ENCODE peak calls at places on chromosomes 3 and 15, in six cellular contexts. E, Z, N, A, W and P are unnamed samples.

GRCh38 chr3:128482857-128483656 is 9.9 kb downstream of the GATA2 start:
- DNase-seq in E (peak), Z (peak), N (peak), A (no peak), W (no peak), P (peak)

GRCh38 chr3:114929971-114930732 is 216.9 kb downstream of the ZBTB20 start:
- DNase-seq in E (peak), Z (no peak), N (no peak), A (no peak), W (no peak), P (peak)

GRCh38 chr3:77055841-77056341 is 16.0 kb downstream of the ROBO2 start:
- DNase-seq in E (no peak), Z (no peak), N (no peak), A (no peak), W (no peak), P (no peak)

GRCh38 chr3:17156864-17157263 is 272.1 kb downstream of the PLCL2 start:
- DNase-seq in E (no peak), Z (no peak), N (no peak), A (no peak), W (no peak), P (no peak)

GRCh38 chr3:186152361-186152798 is 43.5 kb upstream of the ETV5 start:
- DNase-seq in E (no peak), Z (no peak), N (no peak), A (no peak), W (no peak), P (no peak)

GRCh38 chr15:32824777-32825176 is 107.0 kb downstream of the GREM1 start:
- DNase-seq in E (peak), Z (no peak), N (peak), A (no peak), W (no peak), P (peak)

GRCh38 chr15:100383302-100384107 is 41.7 kb upstream of the ADAMTS17 start:
- DNase-seq in E (no peak), Z (peak), N (no peak), A (peak), W (no peak), P (peak)

GRCh38 chr15:82919231-82919886 is 33.2 kb downstream of the HOMER2 start:
- DNase-seq in E (no peak), Z (no peak), N (no peak), A (no peak), W (peak), P (no peak)

GRCh38 chr3:45163481-45163880 is 17.3 kb upstream of the CDCP1 start:
- DNase-seq in E (no peak), Z (no peak), N (no peak), A (no peak), W (no peak), P (no peak)

GRCh38 chr3:120566243-120566980 is 29.7 kb upstream of the NDUFB4 start:
- DNase-seq in E (no peak), Z (no peak), N (no peak), A (no peak), W (no peak), P (no peak)

GRCh38 chr3:46854543-46854942 is 8.7 kb downstream of the MYL3 start:
- DNase-seq in E (no peak), Z (peak), N (no peak), A (peak), W (no peak), P (no peak)

GRCh38 chr3:161217496-161217895 is 3.6 kb upstream of the NMD3 start:
- DNase-seq in E (peak), Z (peak), N (no peak), A (no peak), W (no peak), P (no peak)

GRCh38 chr15:64917211-64917610 is 5.5 kb downstream of the ANKDD1A start:
- DNase-seq in E (no peak), Z (no peak), N (no peak), A (no peak), W (no peak), P (no peak)

GRCh38 chr15:26771917-26772587 is 814 bp downstream of the GABRB3 start:
- DNase-seq in E (no peak), Z (peak), N (no peak), A (peak), W (no peak), P (no peak)

GRCh38 chr3:153166206-153166605 is 4.2 kb downstream of the RAP2B start:
- DNase-seq in E (no peak), Z (no peak), N (peak), A (no peak), W (no peak), P (peak)

GRCh38 chr3:61821823-61822251 is 260.5 kb downstream of the PTPRG start:
- DNase-seq in E (peak), Z (no peak), N (no peak), A (peak), W (no peak), P (peak)

GRCh38 chr15:70329179-70329578 is 231.5 kb upstream of the TLE3 start:
- DNase-seq in E (peak), Z (no peak), N (no peak), A (no peak), W (no peak), P (no peak)

DNA sequence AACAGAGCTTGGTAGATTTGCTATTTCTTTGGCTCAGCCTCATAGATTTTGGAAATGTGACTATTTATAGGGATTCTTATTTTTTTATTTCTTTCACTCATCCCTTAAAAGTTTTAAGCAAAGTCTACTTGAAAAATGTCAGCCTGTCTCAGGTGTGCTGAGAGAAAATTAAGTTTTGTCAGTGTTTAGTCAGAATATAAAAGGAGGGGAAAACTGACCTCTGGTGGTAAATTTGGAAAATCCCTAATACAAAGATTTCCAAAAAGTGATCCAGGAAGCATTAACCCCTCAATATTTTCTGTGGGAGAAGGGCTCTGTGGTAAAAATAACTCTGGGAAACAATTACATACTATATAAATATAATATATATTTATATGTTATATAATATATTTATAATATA is 41.0 kb upstream of the FRMD4B start:
- DNase-seq in E (no peak), Z (no peak), N (no peak), A (no peak), W (no peak), P (no peak)
- TF ChIP-seq CTCF in E (peak), Z (peak), N (no peak), A (no peak), W (peak), P (no peak)

GRCh38 chr3:51382947-51383578 is 2.0 kb upstream of the MANF start:
- DNase-seq in E (no peak), Z (no peak), N (no peak), A (peak), W (no peak), P (no peak)
- H3K4me3 ChIP-seq in E (no peak), Z (no peak), N (no peak), A (no peak), W (no peak), P (no peak)

GRCh38 chr3:111864821-111865656 is 6.0 kb downstream of the PHLDB2 start:
- DNase-seq in E (peak), Z (no peak), N (peak), A (no peak), W (no peak), P (peak)
- TF ChIP-seq CTCF in E (peak), Z (no peak), N (no peak), A (no peak), W (peak), P (peak)

DNA sequence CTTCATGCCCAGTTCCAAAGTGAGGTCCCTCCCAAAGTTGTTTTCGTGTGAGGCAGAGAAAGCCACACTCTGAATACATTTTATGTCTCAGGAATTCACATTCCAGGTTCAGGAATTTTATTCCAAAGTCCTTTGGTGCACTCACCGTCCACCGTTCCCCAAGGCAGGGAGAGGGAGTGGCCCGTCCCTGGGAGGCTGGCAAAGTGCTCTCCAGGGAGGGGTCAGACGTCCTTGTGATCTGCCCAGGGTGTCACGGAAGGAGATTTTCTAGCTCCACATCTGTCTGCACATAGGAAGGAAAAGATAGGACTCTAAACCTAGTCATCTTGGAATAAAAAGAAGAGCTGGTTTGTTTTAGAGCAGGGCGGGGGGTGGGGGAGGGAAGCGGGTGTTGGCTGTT is 47.9 kb downstream of the KLF13 start:
- DNase-seq in E (peak), Z (no peak), N (no peak), A (no peak), W (peak), P (no peak)
- H3K4me3 ChIP-seq in E (no peak), Z (no peak), N (no peak), A (no peak), W (peak), P (no peak)

DNA sequence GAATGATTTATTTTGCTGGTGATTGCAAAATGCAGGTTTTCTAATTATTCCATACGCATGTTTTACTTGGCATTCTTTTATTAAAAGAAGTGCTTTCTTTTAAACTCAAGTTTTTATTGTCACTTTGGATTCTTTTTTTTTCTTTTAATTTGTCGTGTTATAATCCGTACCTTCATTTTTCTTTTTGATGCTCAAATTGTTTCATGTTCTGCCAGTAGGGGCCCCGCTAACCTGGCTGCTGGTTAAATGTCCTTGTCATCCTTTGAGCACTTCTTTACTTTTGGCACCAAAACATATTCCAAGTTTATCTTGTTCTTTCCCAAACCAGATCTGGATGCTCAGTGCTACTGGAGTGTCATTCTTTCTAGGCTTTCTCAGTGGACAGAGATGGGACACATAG is 31.6 kb downstream of the MED12L start:
- DNase-seq in E (no peak), Z (no peak), N (no peak), A (no peak), W (no peak), P (no peak)
- TF ChIP-seq CTCF in E (no peak), Z (peak), N (no peak), A (no peak), W (no peak), P (no peak)

GRCh38 chr3:164460851-164461250 is 617.4 kb downstream of the SI start:
- DNase-seq in E (peak), Z (no peak), N (no peak), A (no peak), W (no peak), P (peak)
- H3K4me3 ChIP-seq in E (no peak), Z (no peak), N (no peak), A (no peak), W (peak), P (no peak)

DNA sequence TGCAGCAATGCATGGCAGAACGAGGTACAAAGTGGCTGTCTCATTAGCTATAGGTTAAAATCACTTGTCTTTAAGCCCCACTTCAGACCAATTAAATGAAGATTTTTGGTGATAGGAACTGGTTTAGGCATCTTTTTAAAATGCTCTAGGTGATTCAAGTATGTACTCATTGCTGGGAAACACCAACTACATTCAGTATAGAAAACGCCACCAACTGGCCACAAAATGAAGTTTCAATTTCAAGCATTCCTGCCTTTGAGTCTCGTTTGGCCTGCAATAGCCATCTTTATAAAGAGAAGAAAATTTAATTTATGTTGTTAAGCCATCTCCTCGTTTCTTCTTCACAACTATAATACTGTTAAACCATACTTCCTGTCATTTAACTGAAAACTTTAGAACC is 587.9 kb downstream of the GBE1 start:
- DNase-seq in E (no peak), Z (peak), N (peak), A (no peak), W (no peak), P (peak)
- TF ChIP-seq CTCF in E (no peak), Z (peak), N (peak), A (peak), W (no peak), P (peak)

GRCh38 chr3:41419809-41420208 is 220.5 kb downstream of the CTNNB1 start:
- DNase-seq in E (no peak), Z (no peak), N (no peak), A (no peak), W (no peak), P (no peak)

GRCh38 chr3:41417574-41417973 is 218.3 kb downstream of the CTNNB1 start:
- DNase-seq in E (no peak), Z (no peak), N (no peak), A (no peak), W (no peak), P (no peak)

GRCh38 chr3:41424543-41425300 is 225.4 kb downstream of the CTNNB1 start:
- DNase-seq in E (no peak), Z (no peak), N (no peak), A (no peak), W (no peak), P (no peak)

DNA sequence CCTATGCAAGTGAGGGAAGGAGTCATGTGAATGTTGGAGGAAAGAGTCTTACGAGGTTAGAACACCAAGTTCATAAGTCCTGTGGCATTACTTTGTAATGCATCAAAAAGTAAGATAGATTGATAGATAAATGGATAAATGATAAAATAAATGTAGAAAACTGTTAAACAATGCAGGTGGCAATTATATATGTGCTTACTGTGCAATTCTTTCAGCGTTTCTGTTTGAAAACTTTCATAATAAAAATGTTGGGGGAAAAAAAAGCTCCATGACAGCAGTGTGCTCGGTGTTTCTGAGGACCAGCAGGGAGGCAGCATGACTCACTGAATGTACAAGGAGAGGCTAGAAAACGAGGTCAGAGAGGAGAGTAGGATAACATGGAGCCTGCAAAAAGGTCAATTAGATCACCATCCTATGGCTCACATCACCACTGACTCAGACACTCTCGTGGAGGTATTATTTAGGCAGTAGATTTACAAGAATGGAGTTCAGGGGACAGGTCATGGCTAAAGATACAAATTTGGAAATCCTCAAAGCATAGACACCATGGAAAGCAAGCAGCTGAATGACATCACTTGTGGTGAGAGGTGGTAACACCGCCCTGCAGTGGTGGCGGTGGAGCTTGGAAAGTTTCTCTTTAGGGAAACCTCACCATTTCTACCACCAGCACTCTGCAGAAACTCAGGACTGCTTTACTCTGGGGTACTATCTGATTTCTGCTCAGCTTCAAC is 219.8 kb downstream of the CTNNB1 start:
- DNase-seq in E (peak), Z (no peak), N (no peak), A (no peak), W (no peak), P (peak)
- H3K4me3 ChIP-seq in E (no peak), Z (no peak), N (no peak), A (no peak), W (no peak), P (no peak)